ENCODE peak calls at places on chromosome 21, in four cellular contexts. Y, P, Z and H are unnamed samples.

GRCh38 chr21:33495743-33496142 is 4.2 kb upstream of the DNAJC28 start:
- DNase-seq in Y (no peak), P (no peak), Z (no peak), H (no peak)

GRCh38 chr21:26385721-26386120 is 187.4 kb downstream of the CYYR1 start:
- DNase-seq in Y (no peak), P (no peak), Z (no peak), H (no peak)

GRCh38 chr21:43767980-43768867 is 7.9 kb downstream of the CSTB start:
- DNase-seq in Y (no peak), P (no peak), Z (no peak), H (no peak)

GRCh38 chr21:46664316-46664995 is 29.0 kb downstream of the PRMT2 start:
- DNase-seq in Y (no peak), P (no peak), Z (no peak), H (no peak)

GRCh38 chr21:44375281-44375651 is 21.8 kb downstream of the TRPM2 start:
- DNase-seq in Y (no peak), P (no peak), Z (no peak), H (peak; percentile 68)

GRCh38 chr21:29075706-29076447 is 2.4 kb upstream of the CCT8 start:
- DNase-seq in Y (no peak), P (no peak), Z (no peak), H (no peak)

GRCh38 chr21:14403681-14404318 is 20.9 kb upstream of the HSPA13 start:
- DNase-seq in Y (no peak), P (no peak), Z (peak; percentile 19), H (no peak)

GRCh38 chr21:28142692-28143091 is 850.0 kb downstream of the LTN1 start:
- DNase-seq in Y (no peak), P (no peak), Z (no peak), H (no peak)

GRCh38 chr21:43574741-43575465 is 84.4 kb downstream of the HSF2BP start:
- DNase-seq in Y (no peak), P (no peak), Z (no peak), H (no peak)

GRCh38 chr21:31558839-31559367 is 100.6 kb upstream of the SOD1 start:
- DNase-seq in Y (peak; percentile 94), P (peak; percentile 98), Z (peak; percentile 81), H (peak; percentile 84)

GRCh38 chr21:33362044-33362555 is 37.3 kb downstream of the IFNAR1 start:
- DNase-seq in Y (peak; percentile 8), P (no peak), Z (no peak), H (peak; percentile 41)

GRCh38 chr21:31366825-31367224 is 22.8 kb upstream of the TIAM1 start:
- DNase-seq in Y (no peak), P (no peak), Z (no peak), H (no peak)

GRCh38 chr21:28257276-28257675 is 735.4 kb downstream of the LTN1 start:
- DNase-seq in Y (no peak), P (peak; percentile 14), Z (no peak), H (no peak)

GRCh38 chr21:26194811-26195251 is 24.3 kb upstream of the APP start:
- DNase-seq in Y (no peak), P (no peak), Z (no peak), H (no peak)

GRCh38 chr21:21624674-21625073 is 626.5 kb downstream of the NCAM2 start:
- DNase-seq in Y (no peak), P (no peak), Z (no peak), H (no peak)

GRCh38 chr21:38129711-38130110 is 127.1 kb upstream of the KCNJ15 start:
- DNase-seq in Y (no peak), P (no peak), Z (no peak), H (no peak)

GRCh38 chr21:30563630-30564029 is 2.5 kb upstream of the KRTAP19-7 start:
- DNase-seq in Y (no peak), P (no peak), Z (no peak), H (no peak)

GRCh38 chr21:44354775-44355771 is 1.7 kb downstream of the TRPM2 start:
- DNase-seq in Y (no peak), P (no peak), Z (no peak), H (no peak)

GRCh38 chr21:38306407-38306806 is 49.6 kb downstream of the KCNJ15 start:
- DNase-seq in Y (no peak), P (no peak), Z (no peak), H (no peak)

GRCh38 chr21:39094847-39095525 is 88.3 kb downstream of the PSMG1 start:
- DNase-seq in Y (no peak), P (no peak), Z (no peak), H (no peak)

GRCh38 chr21:26715878-26716506 is 129.2 kb downstream of the ADAMTS1 start:
- DNase-seq in Y (peak; percentile 58), P (peak; percentile 64), Z (peak; percentile 25), H (no peak)

GRCh38 chr21:21057349-21058062 is 59.3 kb downstream of the NCAM2 start:
- DNase-seq in Y (no peak), P (no peak), Z (no peak), H (no peak)

GRCh38 chr21:16457498-16457897 is 727.7 kb downstream of the USP25 start:
- DNase-seq in Y (no peak), P (no peak), Z (no peak), H (no peak)

GRCh38 chr21:16455978-16456377 is 726.2 kb downstream of the USP25 start:
- DNase-seq in Y (no peak), P (no peak), Z (no peak), H (no peak)

GRCh38 chr21:16455526-16455925 is 725.7 kb downstream of the USP25 start:
- DNase-seq in Y (no peak), P (no peak), Z (no peak), H (no peak)

DNA sequence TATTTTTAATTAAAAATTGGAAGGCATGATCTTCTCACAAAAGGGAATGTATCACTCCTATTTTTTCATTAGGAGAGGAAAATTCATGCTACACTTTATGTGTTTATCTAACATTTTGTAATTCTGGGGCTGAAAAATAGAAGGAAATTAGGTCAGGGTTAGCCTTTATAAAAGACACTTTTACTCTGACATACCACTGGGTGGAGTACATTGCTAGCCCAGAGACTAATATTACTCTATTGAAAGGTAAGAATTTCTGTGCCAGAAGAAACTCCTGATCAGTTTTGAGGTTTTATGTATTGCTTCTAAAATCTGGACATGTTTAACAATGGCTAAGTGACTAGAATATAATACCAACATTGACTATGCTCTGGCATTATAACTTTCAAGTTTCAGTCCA is 724.6 kb downstream of the USP25 start:
- DNase-seq in Y (no peak), P (no peak), Z (no peak), H (no peak)
- TF ChIP-seq CTCF in Y (no peak), P (peak; percentile 55), Z (no peak), H (no peak)

GRCh38 chr21:45498646-45499000 is 43.6 kb downstream of the SLC19A1 start:
- DNase-seq in Y (no peak), P (peak; percentile 7), Z (no peak), H (no peak)

GRCh38 chr21:45499201-45499750 is 43.0 kb downstream of the SLC19A1 start:
- DNase-seq in Y (no peak), P (peak; percentile 4), Z (no peak), H (no peak)

GRCh38 chr21:45496151-45496967 is 45.9 kb downstream of the SLC19A1 start:
- DNase-seq in Y (no peak), P (no peak), Z (no peak), H (no peak)

GRCh38 chr21:45497846-45498645 is 44.2 kb downstream of the SLC19A1 start:
- DNase-seq in Y (no peak), P (peak; percentile 6), Z (no peak), H (no peak)

GRCh38 chr21:45496968-45497845 is 45.0 kb downstream of the SLC19A1 start:
- DNase-seq in Y (no peak), P (peak; percentile 8), Z (no peak), H (no peak)
- TF ChIP-seq CTCF in Y (no peak), P (no peak), Z (no peak), H (no peak)

DNA sequence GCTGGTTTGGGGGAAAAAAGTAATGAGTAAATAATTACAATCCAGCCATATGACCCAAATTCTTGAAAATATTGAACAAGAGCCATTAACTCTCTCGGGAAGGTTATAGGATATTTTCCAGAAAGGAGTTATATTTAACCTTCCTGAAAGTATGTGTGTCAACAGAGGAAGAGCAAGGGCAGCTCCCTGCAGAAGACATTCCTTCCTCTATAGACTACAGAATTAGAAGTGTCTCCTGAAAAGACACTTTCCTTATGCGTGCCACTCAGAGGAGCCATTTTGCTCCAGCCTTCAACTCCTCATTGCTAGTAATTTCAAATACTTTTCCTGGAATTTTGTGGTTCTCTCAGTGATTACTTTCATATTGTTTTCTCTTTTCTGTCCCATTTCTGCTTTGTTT is 648.8 kb downstream of the USP25 start:
- DNase-seq in Y (no peak), P (no peak), Z (no peak), H (no peak)
- TF ChIP-seq CTCF in Y (no peak), P (no peak), Z (no peak), H (no peak)

GRCh38 chr21:36745459-36745858 is 46.5 kb downstream of the SIM2 start:
- DNase-seq in Y (no peak), P (no peak), Z (no peak), H (no peak)

GRCh38 chr21:36750579-36750959 is 51.7 kb downstream of the SIM2 start:
- DNase-seq in Y (no peak), P (no peak), Z (no peak), H (no peak)

GRCh38 chr21:36749935-36750578 is 51.1 kb downstream of the SIM2 start:
- DNase-seq in Y (peak; percentile 40), P (no peak), Z (no peak), H (no peak)

GRCh38 chr21:36747114-36747814 is 48.3 kb downstream of the SIM2 start:
- DNase-seq in Y (no peak), P (no peak), Z (no peak), H (no peak)

DNA sequence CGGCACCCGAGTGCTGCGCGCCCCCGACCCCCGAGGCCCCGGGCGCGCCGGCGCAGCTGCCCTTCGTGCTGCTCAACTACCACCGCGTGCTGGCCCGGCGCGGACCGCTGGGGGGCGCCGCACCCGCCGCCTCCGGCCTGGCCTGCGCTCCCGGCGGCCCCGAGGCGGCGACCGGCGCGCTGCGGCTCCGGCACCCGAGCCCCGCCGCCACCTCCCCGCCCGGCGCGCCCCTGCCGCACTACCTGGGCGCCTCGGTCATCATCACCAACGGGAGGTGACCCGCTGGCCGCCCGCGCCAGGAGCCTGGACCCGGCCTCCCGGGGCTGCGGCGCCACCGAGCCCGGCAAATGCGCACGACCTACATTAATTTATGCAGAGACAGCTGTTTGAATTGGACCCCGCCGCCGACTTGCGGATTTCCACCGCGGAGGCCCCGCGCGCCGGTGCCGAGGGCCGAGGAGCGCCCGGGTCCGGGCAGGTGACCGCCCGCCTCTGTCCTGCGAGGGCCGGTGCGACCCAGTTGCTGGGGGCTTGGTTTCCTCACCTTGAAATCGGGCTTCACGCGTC is 49.0 kb downstream of the SIM2 start:
- DNase-seq in Y (peak; percentile 87), P (peak; percentile 82), Z (peak; percentile 86), H (peak; percentile 28)
- TF ChIP-seq CTCF in Y (no peak), P (peak; percentile 10), Z (peak; percentile 75), H (no peak)

DNA sequence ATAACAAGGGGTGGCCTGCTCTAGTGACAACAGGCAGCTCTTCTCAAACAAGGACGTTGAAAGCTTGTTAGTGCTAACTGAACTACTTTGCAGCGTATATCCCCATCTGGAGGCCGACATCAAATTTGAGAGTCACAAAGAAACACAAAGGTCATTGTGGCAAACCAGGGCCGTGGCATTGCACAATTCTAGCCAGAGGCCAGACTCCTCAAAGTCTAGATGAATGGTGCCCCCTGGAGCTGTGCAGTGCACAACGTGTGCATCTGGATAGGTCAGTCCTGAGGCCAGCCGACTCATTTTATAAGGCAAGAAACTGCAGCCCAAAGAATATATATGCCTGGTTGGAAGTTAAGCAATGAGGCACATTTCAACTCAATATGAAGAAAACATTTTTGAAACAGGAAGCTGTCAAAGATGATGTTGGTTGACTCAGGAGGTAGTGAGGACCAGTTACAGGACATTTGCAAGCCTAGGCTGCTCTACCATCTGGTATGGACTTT is 459.3 kb upstream of the RUNX1 start:
- DNase-seq in Y (no peak), P (no peak), Z (no peak), H (no peak)
- TF ChIP-seq CTCF in Y (no peak), P (no peak), Z (peak; percentile 8), H (no peak)